ENCODE peak calls at places on chromosomes 2 and 18, in five cellular contexts. A, O, B, U and X are unnamed samples.

GRCh38 chr2:5915926-5916325 is 223.7 kb downstream of the SOX11 start:
- DNase-seq in A (no peak), O (no peak), B (no peak), U (no peak), X (no peak)

GRCh38 chr2:26273501-26273900 is 28.8 kb downstream of the HADHB start:
- DNase-seq in A (no peak), O (no peak), B (no peak), U (no peak), X (no peak)

GRCh38 chr2:219084791-219085190 is 24.1 kb upstream of the IHH start:
- DNase-seq in A (no peak), O (no peak), B (no peak), U (no peak), X (no peak)

GRCh38 chr2:95297639-95298395 is 670 bp downstream of the KCNIP3 start:
- DNase-seq in A (no peak), O (no peak), B (no peak), U (no peak), X (no peak)

GRCh38 chr18:74225193-74225840 is 66.4 kb downstream of the CYB5A start:
- DNase-seq in A (no peak), O (no peak), B (no peak), U (no peak), X (no peak)

GRCh38 chr2:29063056-29063455 is 11.3 kb downstream of the PCARE start:
- DNase-seq in A (no peak), O (no peak), B (no peak), U (no peak), X (no peak)

GRCh38 chr2:121527009-121527682 is 3.5 kb upstream of the RNU4ATAC start:
- DNase-seq in A (no peak), O (no peak), B (no peak), U (peak), X (peak)

GRCh38 chr2:223010641-223011040 is 41.3 kb upstream of the KCNE4 start:
- DNase-seq in A (no peak), O (no peak), B (no peak), U (no peak), X (no peak)

GRCh38 chr18:38427234-38427633 is 861.6 kb upstream of the CELF4 start:
- DNase-seq in A (peak), O (no peak), B (no peak), U (no peak), X (no peak)

GRCh38 chr2:171652411-171652775 is 34.9 kb upstream of the DYNC1I2 start:
- DNase-seq in A (no peak), O (no peak), B (no peak), U (no peak), X (no peak)

GRCh38 chr18:27847412-27847811 is 329.5 kb downstream of the CDH2 start:
- DNase-seq in A (no peak), O (no peak), B (no peak), U (no peak), X (peak)

GRCh38 chr2:33598472-33599174 is 476 bp downstream of the FAM98A start:
- DNase-seq in A (no peak), O (peak), B (peak), U (peak), X (no peak)

GRCh38 chr2:204483497-204484164 is 61.6 kb upstream of the PARD3B start:
- DNase-seq in A (no peak), O (no peak), B (no peak), U (no peak), X (peak)

GRCh38 chr2:182784777-182785176 is 68.7 kb downstream of the DNAJC10 start:
- DNase-seq in A (peak), O (no peak), B (no peak), U (no peak), X (no peak)

GRCh38 chr18:28005164-28005563 is 171.8 kb downstream of the CDH2 start:
- DNase-seq in A (no peak), O (no peak), B (no peak), U (no peak), X (no peak)

GRCh38 chr18:54647176-54647575 is 56.1 kb downstream of the DYNAP start:
- DNase-seq in A (no peak), O (no peak), B (no peak), U (no peak), X (peak)

GRCh38 chr2:83103602-83104001 is 1355.5 kb downstream of the SUCLG1 start:
- DNase-seq in A (no peak), O (no peak), B (no peak), U (no peak), X (no peak)

GRCh38 chr2:38723173-38723572 is 28.0 kb downstream of the SRSF7 start:
- DNase-seq in A (no peak), O (no peak), B (no peak), U (no peak), X (no peak)

GRCh38 chr2:108058575-108059137 is 72.3 kb downstream of the SLC5A7 start:
- DNase-seq in A (no peak), O (no peak), B (no peak), U (no peak), X (no peak)

GRCh38 chr2:127288274-127288673 is 5.7 kb downstream of the ERCC3 start:
- DNase-seq in A (no peak), O (no peak), B (no peak), U (no peak), X (no peak)

GRCh38 chr2:236866542-236867340 is 218.9 kb upstream of the COPS8 start:
- DNase-seq in A (peak), O (no peak), B (peak), U (no peak), X (no peak)

GRCh38 chr2:15460112-15460620 is 101.0 kb downstream of the NBAS start:
- DNase-seq in A (no peak), O (no peak), B (no peak), U (no peak), X (no peak)

GRCh38 chr2:157782057-157782845 is 93.9 kb downstream of the ACVR1 start:
- DNase-seq in A (no peak), O (no peak), B (no peak), U (no peak), X (peak)

GRCh38 chr2:35997488-35997887 is 358.1 kb upstream of the CRIM1 start:
- DNase-seq in A (no peak), O (no peak), B (no peak), U (no peak), X (no peak)

GRCh38 chr18:29418136-29418535 is 1241.2 kb upstream of the CDH2 start:
- DNase-seq in A (no peak), O (no peak), B (no peak), U (no peak), X (no peak)

GRCh38 chr2:26936855-26937254 is 33.6 kb upstream of the MAPRE3 start:
- DNase-seq in A (no peak), O (no peak), B (no peak), U (no peak), X (no peak)

GRCh38 chr2:46672752-46673151 is 193.4 kb downstream of the TMEM247 start:
- DNase-seq in A (no peak), O (no peak), B (no peak), U (no peak), X (no peak)

GRCh38 chr2:195561205-195562032 is 95.6 kb upstream of the SLC39A10 start:
- DNase-seq in A (no peak), O (no peak), B (no peak), U (no peak), X (no peak)

GRCh38 chr2:152320166-152320565 is 14.8 kb upstream of the FMNL2 start:
- DNase-seq in A (no peak), O (no peak), B (no peak), U (no peak), X (no peak)

GRCh38 chr2:207311316-207312005 is 145.7 kb upstream of the KLF7 start:
- DNase-seq in A (no peak), O (no peak), B (no peak), U (no peak), X (no peak)

GRCh38 chr2:240820607-240821428 is 799 bp upstream of the KIF1A start:
- DNase-seq in A (no peak), O (no peak), B (peak), U (peak), X (no peak)

GRCh38 chr2:98901702-98902101 is 34.3 kb downstream of the CRACDL start:
- DNase-seq in A (no peak), O (no peak), B (peak), U (no peak), X (no peak)

GRCh38 chr2:27442282-27442980 is at the start of gene KRTCAP3:
- DNase-seq in A (no peak), O (no peak), B (peak), U (no peak), X (peak)

GRCh38 chr2:96413067-96413722 is 77.6 kb downstream of the NCAPH start:
- DNase-seq in A (no peak), O (no peak), B (no peak), U (no peak), X (peak)

GRCh38 chr2:139992078-139992477 is 1211.9 kb upstream of the NXPH2 start:
- DNase-seq in A (no peak), O (no peak), B (no peak), U (no peak), X (no peak)

GRCh38 chr18:57797209-57797651 is 5.9 kb downstream of the ATP8B1 start:
- DNase-seq in A (no peak), O (no peak), B (no peak), U (no peak), X (no peak)

GRCh38 chr2:28855193-28855592 is 14.9 kb downstream of the TRMT61B start:
- DNase-seq in A (no peak), O (no peak), B (no peak), U (no peak), X (no peak)